ENCODE peak calls at places on chromosome 13, in four cellular contexts. S, X, K and I are unnamed samples.

GRCh38 chr13:51453959-51454703 is 1.3 kb upstream of the INTS6 start:
- DNase-seq in S (no peak), X (no peak), K (peak; percentile 33), I (peak; percentile 65)

GRCh38 chr13:91017669-91018053 is 329.8 kb upstream of the MIR17HG start:
- DNase-seq in S (peak; percentile 0), X (peak; percentile 63), K (peak; percentile 6), I (no peak)

GRCh38 chr13:32060319-32060924 is 28.8 kb downstream of the FRY start:
- DNase-seq in S (no peak), X (no peak), K (no peak), I (no peak)

GRCh38 chr13:109130093-109130835 is 500.9 kb downstream of the MYO16 start:
- DNase-seq in S (no peak), X (no peak), K (no peak), I (no peak)

GRCh38 chr13:93477238-93477637 is 250.6 kb downstream of the GPC6 start:
- DNase-seq in S (peak; percentile 39), X (no peak), K (peak; percentile 45), I (no peak)

GRCh38 chr13:77833331-77833863 is 85.2 kb downstream of the EDNRB start:
- DNase-seq in S (peak; percentile 54), X (no peak), K (peak; percentile 60), I (peak; percentile 30)

GRCh38 chr13:60019119-60019993 is 144.4 kb downstream of the DIAPH3 start:
- DNase-seq in S (peak; percentile 2), X (no peak), K (peak; percentile 8), I (no peak)

GRCh38 chr13:96426160-96426559 is 336.3 kb downstream of the HS6ST3 start:
- DNase-seq in S (no peak), X (no peak), K (no peak), I (no peak)

GRCh38 chr13:26022538-26023292 is 29.1 kb downstream of the SHISA2 start:
- DNase-seq in S (peak; percentile 67), X (peak; percentile 87), K (peak; percentile 73), I (peak; percentile 88)

DNA sequence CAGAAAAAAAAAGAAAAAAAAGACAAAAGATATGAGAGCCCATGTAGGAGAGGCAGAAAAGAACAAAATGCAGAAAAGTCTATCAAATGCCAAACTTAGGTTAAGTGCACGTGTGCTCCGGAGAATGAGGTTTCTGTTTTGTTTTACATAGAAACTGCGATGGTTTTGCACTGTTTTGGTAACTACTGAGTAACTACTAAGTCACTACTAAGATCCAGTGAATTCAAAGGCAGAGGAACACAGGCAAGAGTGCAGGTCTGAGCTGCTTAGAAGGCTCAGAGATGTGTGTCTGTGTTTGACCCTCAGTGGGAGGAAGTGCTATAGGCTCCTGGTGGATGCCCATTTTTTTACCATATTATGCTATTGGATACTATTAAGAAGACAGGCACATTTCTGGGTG is 299.3 kb downstream of the NDFIP2 start:
- DNase-seq in S (peak; percentile 29), X (no peak), K (peak; percentile 45), I (no peak)
- H3K4me1 ChIP-seq in S (peaks cover 36% of the 10 kb centered on the region), X (peaks cover 13% of the 10 kb centered on the region), K (no peaks in the 10 kb centered on the region), I (no peaks in the 10 kb centered on the region)

DNA sequence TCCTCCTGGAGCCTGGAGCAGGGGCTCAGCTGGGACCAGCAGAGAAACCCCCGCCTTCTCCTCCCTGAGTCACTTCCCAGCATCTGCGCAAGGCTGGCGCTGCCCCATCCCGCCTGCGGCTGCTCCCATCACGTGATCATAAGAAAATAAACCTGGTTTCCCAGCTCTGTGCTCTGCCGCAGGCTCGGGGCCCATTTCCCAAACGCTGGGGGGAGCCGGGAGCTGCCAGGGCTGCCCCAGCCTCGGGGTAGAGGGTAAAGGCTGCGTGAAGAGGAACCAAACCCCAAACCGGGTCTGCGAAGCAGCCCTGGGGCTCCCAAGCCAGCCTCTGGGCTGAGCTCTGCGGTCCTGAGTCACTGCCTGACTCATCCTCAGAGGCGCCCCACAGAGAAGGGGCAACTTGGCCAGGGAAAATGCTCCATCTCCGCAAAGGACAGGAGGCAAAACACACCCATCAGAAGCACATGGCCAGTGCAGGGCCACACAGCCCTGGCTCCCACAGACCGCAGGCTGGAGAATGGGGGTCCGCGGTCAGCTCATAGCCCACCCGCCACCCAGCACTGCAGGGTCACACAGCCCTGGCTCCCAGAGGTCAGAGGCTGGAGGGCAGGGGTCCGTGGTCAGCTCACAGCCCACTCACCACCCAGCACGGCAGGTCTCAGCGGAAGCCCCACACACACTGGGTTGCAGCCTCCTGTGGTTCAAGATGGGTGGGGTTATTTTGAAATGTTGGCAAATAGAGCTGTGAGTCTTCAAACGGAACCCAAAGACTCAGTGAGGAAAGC is 67.1 kb downstream of the RASA3 start:
- DNase-seq in S (peak; percentile 97), X (peak; percentile 90), K (peak; percentile 99), I (peak; percentile 93)
- H3K4me1 ChIP-seq in S (peaks cover 60% of the 10 kb centered on the region), X (peaks cover 58% of the 10 kb centered on the region), K (peaks cover 57% of the 10 kb centered on the region), I (peaks cover 34% of the 10 kb centered on the region)

GRCh38 chr13:45209229-45209628 is 8.4 kb upstream of the KCTD4 start:
- DNase-seq in S (no peak), X (no peak), K (no peak), I (no peak)

GRCh38 chr13:45206340-45206739 is 5.5 kb upstream of the KCTD4 start:
- DNase-seq in S (peak; percentile 97), X (no peak), K (peak; percentile 98), I (no peak)

GRCh38 chr13:45208132-45208531 is 7.3 kb upstream of the KCTD4 start:
- DNase-seq in S (no peak), X (no peak), K (no peak), I (no peak)

GRCh38 chr13:45205124-45205523 is 4.3 kb upstream of the KCTD4 start:
- DNase-seq in S (no peak), X (no peak), K (no peak), I (no peak)

DNA sequence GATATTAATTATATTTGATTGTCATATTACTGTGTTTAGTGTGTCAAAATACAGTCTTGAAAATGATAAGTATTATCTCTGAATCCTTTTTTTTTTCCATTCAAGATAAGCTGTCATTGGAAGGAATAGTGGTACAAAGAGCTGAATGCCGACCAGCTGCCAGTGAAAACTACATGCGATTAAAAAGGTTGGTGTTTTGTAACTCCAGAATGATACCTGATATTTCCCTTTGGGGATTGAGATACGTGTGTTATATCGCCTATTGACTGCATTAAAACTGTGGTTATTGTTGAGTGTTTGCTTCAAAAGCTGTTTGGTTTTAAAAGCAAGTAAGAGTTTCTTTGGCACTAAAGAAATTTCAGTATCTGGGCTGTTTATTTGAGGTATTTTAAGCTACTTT is 6.5 kb upstream of the KCTD4 start:
- DNase-seq in S (no peak), X (no peak), K (peak; percentile 34), I (no peak)
- H3K4me1 ChIP-seq in S (peaks cover 28% of the 10 kb centered on the region), X (peaks cover 4% of the 10 kb centered on the region), K (peaks cover 14% of the 10 kb centered on the region), I (peaks cover 16% of the 10 kb centered on the region)

GRCh38 chr13:28636677-28637317 is 22.1 kb upstream of the POMP start:
- DNase-seq in S (peak; percentile 61), X (no peak), K (peak; percentile 69), I (peak; percentile 62)
- H3K4me1 ChIP-seq in S (peaks cover 8% of the 10 kb centered on the region), X (peaks cover 4% of the 10 kb centered on the region), K (peaks cover 4% of the 10 kb centered on the region), I (peaks cover 20% of the 10 kb centered on the region)

GRCh38 chr13:83996415-83996814 is 114.1 kb upstream of the SLITRK1 start:
- DNase-seq in S (no peak), X (no peak), K (no peak), I (no peak)
- H3K4me1 ChIP-seq in S (no peaks in the 10 kb centered on the region), X (no peaks in the 10 kb centered on the region), K (no peaks in the 10 kb centered on the region), I (no peaks in the 10 kb centered on the region)

GRCh38 chr13:110519506-110519905 is 42.0 kb downstream of the RAB20 start:
- DNase-seq in S (no peak), X (no peak), K (no peak), I (no peak)

GRCh38 chr13:110519046-110519445 is 42.5 kb downstream of the RAB20 start:
- DNase-seq in S (no peak), X (no peak), K (no peak), I (no peak)

GRCh38 chr13:110521296-110521680 is 40.2 kb downstream of the RAB20 start:
- DNase-seq in S (no peak), X (no peak), K (no peak), I (no peak)

GRCh38 chr13:110521946-110522345 is 39.6 kb downstream of the RAB20 start:
- DNase-seq in S (no peak), X (no peak), K (no peak), I (peak; percentile 50)

DNA sequence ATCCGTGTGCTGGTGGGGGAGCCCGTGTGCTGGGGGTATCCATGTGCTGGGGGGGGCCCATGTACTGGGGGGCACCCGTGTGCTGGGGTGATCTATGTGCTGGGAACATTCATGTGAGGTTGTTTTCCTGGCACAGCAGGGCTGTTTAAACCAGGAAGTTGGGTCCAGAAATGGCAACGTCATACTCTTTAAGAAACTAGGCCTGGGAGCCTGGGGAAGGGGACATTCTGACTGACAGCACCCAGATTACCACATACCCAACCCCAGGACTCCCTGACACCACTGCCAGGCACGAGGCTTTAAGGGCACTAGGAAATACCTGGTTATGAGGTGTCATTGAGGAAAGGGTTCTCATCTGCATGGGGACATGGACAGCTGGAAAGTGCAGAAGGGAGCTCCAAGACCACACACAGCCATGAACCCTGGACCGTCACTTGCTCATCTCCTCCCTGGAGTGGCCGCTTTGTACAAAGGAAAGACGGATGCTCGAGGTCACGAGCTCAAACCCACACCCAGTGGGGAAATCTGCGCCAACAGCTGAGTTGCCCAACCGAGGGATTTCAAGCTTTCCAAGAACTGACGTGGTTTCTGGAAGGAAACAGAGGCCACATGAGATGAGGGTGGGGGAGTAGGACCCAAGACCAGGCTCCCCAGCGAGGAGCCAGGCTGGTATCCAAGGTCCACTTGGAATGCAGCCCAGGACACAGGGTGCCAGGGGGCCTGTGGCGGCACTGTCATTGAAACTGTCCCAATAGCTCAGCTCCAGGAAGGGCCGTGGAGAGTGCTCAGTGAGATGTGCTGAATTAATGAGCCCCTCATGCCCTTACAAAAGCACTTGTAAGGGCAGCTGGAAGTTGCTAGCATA is 40.9 kb downstream of the RAB20 start:
- DNase-seq in S (peak; percentile 55), X (peak; percentile 89), K (peak; percentile 66), I (peak; percentile 96)
- H3K4me1 ChIP-seq in S (peaks cover 7% of the 10 kb centered on the region), X (peaks cover 41% of the 10 kb centered on the region), K (no peaks in the 10 kb centered on the region), I (peaks cover 30% of the 10 kb centered on the region)

GRCh38 chr13:44668707-44669106 is 92.6 kb upstream of the TSC22D1 start:
- DNase-seq in S (peak; percentile 55), X (no peak), K (peak; percentile 63), I (no peak)
- H3K4me1 ChIP-seq in S (peaks cover 27% of the 10 kb centered on the region), X (no peaks in the 10 kb centered on the region), K (peaks cover 12% of the 10 kb centered on the region), I (no peaks in the 10 kb centered on the region)

DNA sequence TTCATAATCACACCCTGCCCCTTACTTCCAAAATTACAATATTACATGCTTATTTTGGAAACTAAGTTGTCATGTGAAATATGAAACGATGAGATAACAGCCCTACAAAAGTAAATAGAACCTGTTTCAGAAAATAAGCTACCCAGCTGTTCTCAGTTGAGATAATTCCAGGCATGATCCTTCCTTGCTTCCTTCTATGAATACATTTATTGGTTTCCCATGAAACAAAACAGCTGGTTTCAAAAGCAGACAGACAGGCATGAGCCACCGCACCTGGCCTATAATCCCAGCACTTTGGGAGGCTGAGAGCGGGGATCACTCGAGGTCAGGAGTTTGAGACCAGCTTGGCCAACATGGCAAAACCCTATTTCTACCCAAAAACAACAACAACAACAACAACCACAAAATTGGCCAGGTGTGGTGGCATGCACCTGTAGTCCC is 95.4 kb downstream of the STK24 start:
- DNase-seq in S (no peak), X (no peak), K (no peak), I (no peak)
- H3K4me1 ChIP-seq in S (peaks cover 81% of the 10 kb centered on the region), X (peaks cover 61% of the 10 kb centered on the region), K (peaks cover 39% of the 10 kb centered on the region), I (peaks cover 65% of the 10 kb centered on the region)